ENCODE peak calls at places on chromosomes 13 and 19, in nine cellular contexts. L is Right ventricle myocardium superior; A is stimulated activated CD4-positive, alpha-beta T cell treated with anti-CD3 and anti-CD28 coated beads, Interleukin-2, amount 100 ng/mL, for 48 hours; E is activated naive CD4-positive, alpha-beta T cell treated with Interleukin-2 at 50 U/mL for 16 hours; K is GM03348; X is small intestine; Y is aorta; J is WERI-Rb-1; H is adipocyte. D is an unnamed sample.

GRCh38 chr13:35501721-35502235 is 25.3 kb upstream of the MAB21L1 start:
- DNase-seq in L (no peak), Y (no peak), A (no peak), E (no peak), H (no peak), X (no peak), K (no peak), J (no peak), D (no peak)

GRCh38 chr13:95535243-95535642 is 17.3 kb upstream of the CLDN10 start:
- DNase-seq in E (no peak), Y (no peak), A (no peak), L (no peak), H (peak), K (peak), J (no peak), X (peak), D (no peak)

GRCh38 chr13:111962431-111962891 is 104.5 kb upstream of the SOX1 start:
- DNase-seq in K (no peak), Y (no peak), A (no peak), E (no peak), J (no peak), L (no peak), X (no peak), H (no peak), D (no peak)

GRCh38 chr19:45470147-45471081 is 2.6 kb downstream of the FOSB start:
- DNase-seq in H (peak), Y (peak), X (no peak), E (peak), J (no peak), K (no peak), L (no peak), A (no peak), D (peak)

GRCh38 chr19:6204212-6204611 is 68.7 kb downstream of the ACSBG2 start:
- DNase-seq in Y (no peak), X (no peak), E (no peak), L (no peak), K (peak), J (no peak), H (peak), A (no peak), D (no peak)

GRCh38 chr13:50552424-50552966 is 291.0 kb downstream of the DLEU7 start:
- DNase-seq in E (no peak), X (no peak), H (no peak), K (no peak), A (no peak), Y (no peak), J (no peak), L (no peak), D (no peak)

GRCh38 chr13:99322297-99323103 is 15.3 kb upstream of the GPR183 start:
- DNase-seq in Y (no peak), K (peak), L (no peak), H (peak), X (no peak), J (no peak), E (peak), A (no peak), D (no peak)

GRCh38 chr13:103168901-103169508 is 102.8 kb upstream of the SLC10A2 start:
- DNase-seq in K (no peak), A (no peak), E (no peak), Y (no peak), H (no peak), J (no peak), L (no peak), X (no peak), D (no peak)

GRCh38 chr19:8342684-8343482 is at the start of gene KANK3:
- DNase-seq in K (peak), J (peak), X (peak), A (peak), L (peak), H (peak), Y (peak), E (peak), D (peak)

GRCh38 chr13:26679945-26680516 is 80.6 kb downstream of the GPR12 start:
- DNase-seq in K (no peak), E (no peak), J (peak), Y (no peak), A (no peak), L (no peak), X (no peak), H (peak), D (peak)

GRCh38 chr13:59801107-59801880 is 362.4 kb downstream of the DIAPH3 start:
- DNase-seq in E (no peak), Y (no peak), X (no peak), L (no peak), K (no peak), A (no peak), H (no peak), J (no peak), D (no peak)

GRCh38 chr13:46134961-46135522 is 30.2 kb upstream of the CPB2 start:
- DNase-seq in E (no peak), L (no peak), H (no peak), K (no peak), A (no peak), Y (no peak), X (no peak), J (no peak), D (peak)

GRCh38 chr19:47240996-47241918 is 10.3 kb upstream of the BBC3 start:
- DNase-seq in K (peak), X (peak), J (peak), L (peak), E (peak), A (peak), Y (peak), H (peak), D (peak)

GRCh38 chr19:33214621-33215020 is 11.0 kb downstream of the SLC7A10 start:
- DNase-seq in K (peak), H (peak), J (peak), Y (no peak), X (peak), A (no peak), E (no peak), L (no peak), D (peak)